ENCODE peak calls at places on chromosomes 12 and 14, in eight cellular contexts. A, Q, V, E, Y, L, U and J are unnamed samples.
A peak's percentile ranks its signal among the peaks of the same experiment; 100 is the strongest.

GRCh38 chr12:48767521-48767920 is 21.4 kb downstream of the ADCY6 start:
- DNase-seq in A (no peak), Q (no peak), V (no peak), E (no peak), Y (no peak), L (no peak), U (no peak), J (no peak)

GRCh38 chr12:42790761-42791151 is 201.2 kb upstream of the PRICKLE1 start:
- DNase-seq in A (no peak), Q (no peak), V (no peak), E (no peak), Y (no peak), L (peak; percentile 13), U (no peak), J (no peak)

GRCh38 chr12:120093592-120094355 is 22.8 kb downstream of the RAB35 start:
- DNase-seq in A (no peak), Q (no peak), V (peak; percentile 71), E (no peak), Y (no peak), L (no peak), U (no peak), J (no peak)

GRCh38 chr14:64746298-64747250 is 42.4 kb downstream of the PLEKHG3 start:
- DNase-seq in A (no peak), Q (no peak), V (peak; percentile 21), E (no peak), Y (no peak), L (no peak), U (no peak), J (no peak)

GRCh38 chr12:109617496-109617895 is 43.9 kb downstream of the MVK start:
- DNase-seq in A (no peak), Q (no peak), V (no peak), E (no peak), Y (no peak), L (no peak), U (no peak), J (no peak)

GRCh38 chr12:128609861-128610260 is 213.9 kb downstream of the SLC15A4 start:
- DNase-seq in A (no peak), Q (no peak), V (no peak), E (no peak), Y (no peak), L (no peak), U (no peak), J (no peak)

GRCh38 chr14:99538275-99538674 is 57.1 kb downstream of the CCNK start:
- DNase-seq in A (no peak), Q (no peak), V (no peak), E (no peak), Y (no peak), L (no peak), U (no peak), J (no peak)

GRCh38 chr12:2689879-2690278 is 104.9 kb upstream of the FKBP4 start:
- DNase-seq in A (no peak), Q (peak; percentile 70), V (no peak), E (no peak), Y (no peak), L (no peak), U (no peak), J (no peak)

GRCh38 chr12:128531153-128531552 is 264.2 kb downstream of the TMEM132C start:
- DNase-seq in A (no peak), Q (no peak), V (no peak), E (no peak), Y (no peak), L (no peak), U (no peak), J (no peak)

GRCh38 chr12:24387381-24387780 is 437.9 kb upstream of the SOX5 start:
- DNase-seq in A (no peak), Q (no peak), V (no peak), E (no peak), Y (no peak), L (no peak), U (no peak), J (no peak)

GRCh38 chr12:127438512-127439244 is 828.3 kb upstream of the TMEM132C start:
- DNase-seq in A (no peak), Q (no peak), V (no peak), E (no peak), Y (no peak), L (no peak), U (no peak), J (no peak)

GRCh38 chr12:53586745-53587144 is 39.4 kb downstream of the ATF7 start:
- DNase-seq in A (no peak), Q (no peak), V (no peak), E (no peak), Y (no peak), L (no peak), U (no peak), J (no peak)

GRCh38 chr14:104647467-104648063 is 41.9 kb upstream of the INF2 start:
- DNase-seq in A (no peak), Q (no peak), V (no peak), E (no peak), Y (no peak), L (no peak), U (no peak), J (no peak)

GRCh38 chr12:121295746-121296617 is 527 bp downstream of the CAMKK2 start:
- DNase-seq in A (peak; percentile 37), Q (peak; percentile 80), V (peak; percentile 89), E (no peak), Y (peak; percentile 42), L (no peak), U (no peak), J (peak; percentile 48)

GRCh38 chr14:89519000-89519399 is 102.0 kb upstream of the FOXN3 start:
- DNase-seq in A (no peak), Q (no peak), V (no peak), E (no peak), Y (no peak), L (no peak), U (no peak), J (no peak)

GRCh38 chr12:96988919-96989318 is 81.9 kb downstream of the NEDD1 start:
- DNase-seq in A (no peak), Q (no peak), V (no peak), E (no peak), Y (no peak), L (no peak), U (no peak), J (no peak)

GRCh38 chr14:92633274-92633616 is 115.2 kb downstream of the LGMN start:
- DNase-seq in A (no peak), Q (no peak), V (peak; percentile 84), E (no peak), Y (no peak), L (no peak), U (no peak), J (no peak)

GRCh38 chr14:94717808-94718207 is 52.1 kb downstream of the GSC start:
- DNase-seq in A (no peak), Q (no peak), V (no peak), E (no peak), Y (no peak), L (no peak), U (no peak), J (no peak)

GRCh38 chr12:117853600-117853999 is 115.2 kb downstream of the KSR2 start:
- DNase-seq in A (no peak), Q (no peak), V (no peak), E (no peak), Y (no peak), L (peak; percentile 74), U (no peak), J (no peak)

GRCh38 chr14:50768693-50769092 is 62.3 kb downstream of the NIN start:
- DNase-seq in A (no peak), Q (no peak), V (no peak), E (no peak), Y (no peak), L (no peak), U (no peak), J (no peak)

GRCh38 chr12:27975222-27976136 is 2.9 kb upstream of the PTHLH start:
- DNase-seq in A (peak; percentile 52), Q (no peak), V (peak; percentile 77), E (no peak), Y (no peak), L (peak; percentile 81), U (no peak), J (peak; percentile 34)

GRCh38 chr12:50166776-50167025 is 468 bp downstream of the CERS5 start:
- DNase-seq in A (no peak), Q (no peak), V (no peak), E (no peak), Y (no peak), L (no peak), U (peak; percentile 12), J (peak; percentile 38)

GRCh38 chr14:69773571-69774276 is 6.8 kb downstream of the SRSF5 start:
- DNase-seq in A (no peak), Q (no peak), V (no peak), E (no peak), Y (no peak), L (no peak), U (no peak), J (no peak)

GRCh38 chr12:123151679-123152454 is 977 bp upstream of the PITPNM2 start:
- DNase-seq in A (no peak), Q (no peak), V (no peak), E (no peak), Y (no peak), L (no peak), U (no peak), J (no peak)

GRCh38 chr12:3168775-3169221 is 91.6 kb downstream of the TSPAN9 start:
- DNase-seq in A (no peak), Q (no peak), V (no peak), E (no peak), Y (no peak), L (peak; percentile 98), U (no peak), J (no peak)

GRCh38 chr12:124082676-124083075 is 109.7 kb downstream of the ZNF664 start:
- DNase-seq in A (no peak), Q (no peak), V (no peak), E (no peak), Y (no peak), L (no peak), U (no peak), J (no peak)

GRCh38 chr12:131151558-131152345 is 198.0 kb downstream of the ADGRD1 start:
- DNase-seq in A (no peak), Q (no peak), V (no peak), E (no peak), Y (no peak), L (no peak), U (no peak), J (no peak)

GRCh38 chr12:3680919-3681594 is 71.9 kb downstream of the CRACR2A start:
- DNase-seq in A (no peak), Q (no peak), V (no peak), E (no peak), Y (peak; percentile 14), L (peak; percentile 23), U (no peak), J (no peak)

GRCh38 chr12:90593596-90594290 is 361.2 kb downstream of the CCER1 start:
- DNase-seq in A (no peak), Q (no peak), V (no peak), E (no peak), Y (no peak), L (peak; percentile 70), U (no peak), J (no peak)

GRCh38 chr14:104223101-104223809 is 84.9 kb downstream of the KIF26A start:
- DNase-seq in A (no peak), Q (no peak), V (peak; percentile 68), E (no peak), Y (peak; percentile 67), L (no peak), U (no peak), J (peak; percentile 62)

GRCh38 chr14:25570483-25570882 is 520.5 kb upstream of the STXBP6 start:
- DNase-seq in A (no peak), Q (no peak), V (no peak), E (no peak), Y (no peak), L (no peak), U (no peak), J (peak; percentile 18)

GRCh38 chr14:105187935-105188524 is 6.9 kb upstream of the NUDT14 start:
- DNase-seq in A (no peak), Q (no peak), V (no peak), E (no peak), Y (peak; percentile 70), L (no peak), U (no peak), J (peak; percentile 70)

GRCh38 chr14:20774258-20774657 is 6.1 kb downstream of the EDDM3B start:
- DNase-seq in A (no peak), Q (no peak), V (no peak), E (no peak), Y (no peak), L (no peak), U (no peak), J (no peak)

GRCh38 chr12:63826002-63826585 is 18.4 kb upstream of the SRGAP1 start:
- DNase-seq in A (peak; percentile 52), Q (no peak), V (no peak), E (no peak), Y (peak; percentile 38), L (peak; percentile 65), U (no peak), J (peak; percentile 16)